ENCODE peak calls at places on chromosomes 11 and 22, in six cellular contexts. One of them, this sample, is unnamed.

GRCh38 chr11:130315354-130315970 is 745 bp upstream of the ZBTB44 start:
- DNase-seq in HEK293T: peak
- DNase-seq in HCT116: no peak
- DNase-seq in pons: no peak
- DNase-seq in CD4-positive, alpha-beta T cell: peak
- DNase-seq in LNCaP clone FGC: no peak
- DNase-seq in this sample: no peak

GRCh38 chr11:120871924-120872323 is 152.0 kb upstream of the TBCEL start:
- DNase-seq in HEK293T: no peak
- DNase-seq in HCT116: no peak
- DNase-seq in pons: no peak
- DNase-seq in CD4-positive, alpha-beta T cell: no peak
- DNase-seq in LNCaP clone FGC: no peak
- DNase-seq in this sample: no peak

GRCh38 chr11:117820516-117820915 is 4.0 kb downstream of the FXYD2 start:
- DNase-seq in HEK293T: no peak
- DNase-seq in HCT116: no peak
- DNase-seq in pons: no peak
- DNase-seq in CD4-positive, alpha-beta T cell: no peak
- DNase-seq in LNCaP clone FGC: no peak
- DNase-seq in this sample: no peak

GRCh38 chr22:43004362-43005035 is 10.4 kb downstream of the PACSIN2 start:
- DNase-seq in HEK293T: no peak
- DNase-seq in HCT116: no peak
- DNase-seq in pons: no peak
- DNase-seq in CD4-positive, alpha-beta T cell: no peak
- DNase-seq in LNCaP clone FGC: no peak
- DNase-seq in this sample: no peak

GRCh38 chr22:40345271-40345670 is 1.0 kb upstream of the ADSL start:
- DNase-seq in HEK293T: no peak
- DNase-seq in HCT116: no peak
- DNase-seq in pons: no peak
- DNase-seq in CD4-positive, alpha-beta T cell: no peak
- DNase-seq in LNCaP clone FGC: no peak
- DNase-seq in this sample: no peak

GRCh38 chr22:24772493-24773220 is 1.9 kb downstream of the PIWIL3 start:
- DNase-seq in HEK293T: peak
- DNase-seq in HCT116: peak
- DNase-seq in pons: no peak
- DNase-seq in CD4-positive, alpha-beta T cell: no peak
- DNase-seq in LNCaP clone FGC: no peak
- DNase-seq in this sample: peak

GRCh38 chr11:43130616-43131015 is 181.2 kb upstream of the API5 start:
- DNase-seq in HEK293T: no peak
- DNase-seq in HCT116: no peak
- DNase-seq in pons: peak
- DNase-seq in CD4-positive, alpha-beta T cell: no peak
- DNase-seq in LNCaP clone FGC: peak
- DNase-seq in this sample: no peak

GRCh38 chr11:126480410-126481302 is 125.2 kb downstream of the ST3GAL4 start:
- DNase-seq in HEK293T: peak
- DNase-seq in HCT116: peak
- DNase-seq in pons: peak
- DNase-seq in CD4-positive, alpha-beta T cell: peak
- DNase-seq in LNCaP clone FGC: peak
- DNase-seq in this sample: peak

GRCh38 chr11:129291556-129291955 is 84.1 kb upstream of the BARX2 start:
- DNase-seq in HEK293T: no peak
- DNase-seq in HCT116: no peak
- DNase-seq in pons: peak
- DNase-seq in CD4-positive, alpha-beta T cell: no peak
- DNase-seq in LNCaP clone FGC: no peak
- DNase-seq in this sample: no peak

GRCh38 chr11:59901306-59901705 is 22.7 kb downstream of the OOSP3 start:
- DNase-seq in HEK293T: no peak
- DNase-seq in HCT116: peak
- DNase-seq in pons: no peak
- DNase-seq in CD4-positive, alpha-beta T cell: no peak
- DNase-seq in LNCaP clone FGC: no peak
- DNase-seq in this sample: peak

GRCh38 chr11:1916132-1916985 is 3.1 kb upstream of the TNNT3 start:
- DNase-seq in HEK293T: no peak
- DNase-seq in HCT116: no peak
- DNase-seq in pons: no peak
- DNase-seq in CD4-positive, alpha-beta T cell: no peak
- DNase-seq in LNCaP clone FGC: no peak
- DNase-seq in this sample: no peak

GRCh38 chr11:69442807-69443137 is 38.7 kb upstream of the LINC01488 start:
- DNase-seq in HEK293T: no peak
- DNase-seq in HCT116: no peak
- DNase-seq in pons: peak
- DNase-seq in CD4-positive, alpha-beta T cell: no peak
- DNase-seq in LNCaP clone FGC: no peak
- DNase-seq in this sample: no peak

GRCh38 chr11:69339916-69340565 is 46.1 kb downstream of the MYEOV start:
- DNase-seq in HEK293T: no peak
- DNase-seq in HCT116: no peak
- DNase-seq in pons: no peak
- DNase-seq in CD4-positive, alpha-beta T cell: no peak
- DNase-seq in LNCaP clone FGC: no peak
- DNase-seq in this sample: no peak

GRCh38 chr11:113349528-113349927 is 35.1 kb downstream of the TTC12 start:
- DNase-seq in HEK293T: no peak
- DNase-seq in HCT116: no peak
- DNase-seq in pons: no peak
- DNase-seq in CD4-positive, alpha-beta T cell: no peak
- DNase-seq in LNCaP clone FGC: no peak
- DNase-seq in this sample: no peak

GRCh38 chr11:111934301-111934700 is 2.8 kb upstream of the DIXDC1 start:
- DNase-seq in HEK293T: no peak
- DNase-seq in HCT116: no peak
- DNase-seq in pons: no peak
- DNase-seq in CD4-positive, alpha-beta T cell: no peak
- DNase-seq in LNCaP clone FGC: no peak
- DNase-seq in this sample: no peak

GRCh38 chr11:69974528-69974927 is 103.6 kb upstream of the ANO1 start:
- DNase-seq in HEK293T: no peak
- DNase-seq in HCT116: no peak
- DNase-seq in pons: no peak
- DNase-seq in CD4-positive, alpha-beta T cell: no peak
- DNase-seq in LNCaP clone FGC: no peak
- DNase-seq in this sample: no peak

GRCh38 chr11:78290293-78291176 is 101.8 kb downstream of the USP35 start:
- DNase-seq in HEK293T: no peak
- DNase-seq in HCT116: no peak
- DNase-seq in pons: peak
- DNase-seq in CD4-positive, alpha-beta T cell: no peak
- DNase-seq in LNCaP clone FGC: no peak
- DNase-seq in this sample: no peak

GRCh38 chr11:3085052-3085451 is 27.8 kb upstream of the CARS1 start:
- DNase-seq in HEK293T: no peak
- DNase-seq in HCT116: no peak
- DNase-seq in pons: no peak
- DNase-seq in CD4-positive, alpha-beta T cell: no peak
- DNase-seq in LNCaP clone FGC: no peak
- DNase-seq in this sample: no peak

GRCh38 chr11:28168718-28169117 is 60.5 kb downstream of the METTL15 start:
- DNase-seq in HEK293T: no peak
- DNase-seq in HCT116: no peak
- DNase-seq in pons: no peak
- DNase-seq in CD4-positive, alpha-beta T cell: no peak
- DNase-seq in LNCaP clone FGC: no peak
- DNase-seq in this sample: no peak

GRCh38 chr11:101867951-101868350 is 46.9 kb upstream of the CEP126 start:
- DNase-seq in HEK293T: no peak
- DNase-seq in HCT116: no peak
- DNase-seq in pons: no peak
- DNase-seq in CD4-positive, alpha-beta T cell: no peak
- DNase-seq in LNCaP clone FGC: no peak
- DNase-seq in this sample: no peak

GRCh38 chr11:59247535-59248227 is 35.0 kb upstream of the MPEG1 start:
- DNase-seq in HEK293T: no peak
- DNase-seq in HCT116: no peak
- DNase-seq in pons: peak
- DNase-seq in CD4-positive, alpha-beta T cell: no peak
- DNase-seq in LNCaP clone FGC: no peak
- DNase-seq in this sample: peak

This sample was measured in SW 1271.